ENCODE peak calls at places on chromosomes 5 and 9, in five cellular contexts. One of them, this sample, is unnamed.

GRCh38 chr5:75671506-75671905 is 45.7 kb downstream of the POC5 start:
- DNase-seq in H1: no peak
- DNase-seq in cardiac muscle cell: no peak
- DNase-seq in psoas muscle: no peak
- DNase-seq in tibial artery: no peak
- DNase-seq in this sample: no peak

GRCh38 chr9:2039294-2040180 is 24.4 kb downstream of the SMARCA2 start:
- DNase-seq in H1: no peak
- DNase-seq in psoas muscle: peak
- DNase-seq in tibial artery: no peak
- DNase-seq in cardiac muscle cell: no peak
- DNase-seq in this sample: peak

GRCh38 chr5:58183078-58183885 is 276.6 kb downstream of the PLK2 start:
- DNase-seq in H1: no peak
- DNase-seq in cardiac muscle cell: no peak
- DNase-seq in psoas muscle: no peak
- DNase-seq in tibial artery: no peak
- DNase-seq in this sample: no peak

GRCh38 chr5:51389326-51389581 is 6.0 kb downstream of the ISL1 start:
- DNase-seq in cardiac muscle cell: no peak
- DNase-seq in H1: no peak
- DNase-seq in tibial artery: no peak
- DNase-seq in psoas muscle: no peak
- DNase-seq in this sample: no peak

GRCh38 chr9:135608999-135609317 is 30.4 kb downstream of the GLT6D1 start:
- DNase-seq in cardiac muscle cell: no peak
- DNase-seq in H1: no peak
- DNase-seq in psoas muscle: no peak
- DNase-seq in tibial artery: no peak
- DNase-seq in this sample: no peak

GRCh38 chr5:40171971-40172370 is 507.7 kb upstream of the PTGER4 start:
- DNase-seq in H1: no peak
- DNase-seq in cardiac muscle cell: no peak
- DNase-seq in psoas muscle: no peak
- DNase-seq in tibial artery: no peak
- DNase-seq in this sample: peak

GRCh38 chr5:139565411-139566305 is 4.5 kb downstream of the UBE2D2 start:
- DNase-seq in tibial artery: no peak
- DNase-seq in psoas muscle: no peak
- DNase-seq in H1: no peak
- DNase-seq in cardiac muscle cell: peak
- DNase-seq in this sample: no peak

GRCh38 chr5:44983006-44983405 is 174.3 kb downstream of the MRPS30 start:
- DNase-seq in cardiac muscle cell: no peak
- DNase-seq in tibial artery: no peak
- DNase-seq in H1: no peak
- DNase-seq in psoas muscle: no peak
- DNase-seq in this sample: no peak

GRCh38 chr5:112250551-112250950 is 168.5 kb downstream of the EPB41L4A start:
- DNase-seq in psoas muscle: no peak
- DNase-seq in tibial artery: no peak
- DNase-seq in cardiac muscle cell: no peak
- DNase-seq in H1: no peak
- DNase-seq in this sample: no peak

GRCh38 chr9:133825555-133826198 is 87.5 kb upstream of the SARDH start:
- DNase-seq in H1: no peak
- DNase-seq in cardiac muscle cell: no peak
- DNase-seq in tibial artery: no peak
- DNase-seq in psoas muscle: no peak
- DNase-seq in this sample: no peak

GRCh38 chr5:41457094-41457493 is 53.3 kb downstream of the PLCXD3 start:
- DNase-seq in psoas muscle: no peak
- DNase-seq in H1: no peak
- DNase-seq in cardiac muscle cell: peak
- DNase-seq in tibial artery: no peak
- DNase-seq in this sample: no peak

GRCh38 chr9:37377688-37378612 is 44.5 kb upstream of the GRHPR start:
- DNase-seq in tibial artery: no peak
- DNase-seq in psoas muscle: no peak
- DNase-seq in cardiac muscle cell: no peak
- DNase-seq in H1: no peak
- DNase-seq in this sample: no peak

GRCh38 chr9:81529556-81530193 is 159.7 kb downstream of the TLE1 start:
- DNase-seq in psoas muscle: peak
- DNase-seq in tibial artery: no peak
- DNase-seq in H1: no peak
- DNase-seq in cardiac muscle cell: no peak
- DNase-seq in this sample: peak

GRCh38 chr5:8993031-8993430 is 552.8 kb downstream of the SEMA5A start:
- DNase-seq in cardiac muscle cell: peak
- DNase-seq in psoas muscle: no peak
- DNase-seq in tibial artery: no peak
- DNase-seq in H1: no peak
- DNase-seq in this sample: no peak

GRCh38 chr9:108439967-108440366 is 415.8 kb downstream of the ACTL7B start:
- DNase-seq in tibial artery: no peak
- DNase-seq in H1: no peak
- DNase-seq in psoas muscle: no peak
- DNase-seq in cardiac muscle cell: no peak
- DNase-seq in this sample: no peak

GRCh38 chr9:123373447-123373923 is 17.5 kb downstream of the CRB2 start:
- DNase-seq in cardiac muscle cell: no peak
- DNase-seq in tibial artery: no peak
- DNase-seq in H1: no peak
- DNase-seq in psoas muscle: no peak
- DNase-seq in this sample: no peak

GRCh38 chr9:114006931-114007691 is 71.0 kb downstream of the AMBP start:
- DNase-seq in H1: no peak
- DNase-seq in psoas muscle: no peak
- DNase-seq in tibial artery: peak
- DNase-seq in cardiac muscle cell: no peak
- DNase-seq in this sample: no peak

DNA sequence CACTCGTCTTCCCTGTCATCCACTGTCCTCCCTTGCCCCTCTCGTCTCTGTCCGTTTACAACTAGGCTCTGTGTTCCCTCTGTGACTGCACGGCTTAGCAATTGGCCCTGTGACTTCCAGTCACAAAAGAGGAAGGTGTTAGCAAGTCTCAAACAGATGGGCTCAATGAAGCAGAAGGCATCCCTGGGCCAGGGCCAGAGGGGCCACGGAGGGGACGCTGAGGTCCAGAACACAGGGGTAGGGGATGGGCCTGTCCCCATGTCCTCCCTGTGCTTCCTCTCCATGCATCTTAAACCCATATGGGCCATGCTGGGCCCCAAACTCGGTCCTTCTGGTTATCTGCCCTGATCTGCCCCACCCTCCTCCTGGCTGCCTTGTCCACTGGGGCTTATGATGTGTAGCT is at the start of gene CD72:
- DNase-seq in H1: no peak
- DNase-seq in tibial artery: no peak
- DNase-seq in psoas muscle: no peak
- DNase-seq in cardiac muscle cell: no peak
- DNase-seq in this sample: no peak
- H3K4me3 ChIP-seq in H1: peak
- H3K4me3 ChIP-seq in tibial artery: peak
- H3K4me3 ChIP-seq in psoas muscle: peak
- H3K4me3 ChIP-seq in cardiac muscle cell: peak
- H3K4me3 ChIP-seq in this sample: peak

GRCh38 chr9:121700831-121701419 is 49.5 kb downstream of the DAB2IP start:
- DNase-seq in cardiac muscle cell: no peak
- DNase-seq in tibial artery: no peak
- DNase-seq in H1: no peak
- DNase-seq in psoas muscle: peak
- DNase-seq in this sample: no peak
- H3K4me3 ChIP-seq in cardiac muscle cell: no peak
- H3K4me3 ChIP-seq in tibial artery: peak
- H3K4me3 ChIP-seq in H1: no peak
- H3K4me3 ChIP-seq in psoas muscle: peak
- H3K4me3 ChIP-seq in this sample: no peak

GRCh38 chr5:53359906-53360305 is 120.5 kb upstream of the FST start:
- DNase-seq in psoas muscle: no peak
- DNase-seq in tibial artery: no peak
- DNase-seq in cardiac muscle cell: no peak
- DNase-seq in H1: no peak
- DNase-seq in this sample: no peak
- H3K4me3 ChIP-seq in psoas muscle: no peak
- H3K4me3 ChIP-seq in tibial artery: no peak
- H3K4me3 ChIP-seq in cardiac muscle cell: no peak
- H3K4me3 ChIP-seq in H1: no peak
- H3K4me3 ChIP-seq in this sample: no peak

DNA sequence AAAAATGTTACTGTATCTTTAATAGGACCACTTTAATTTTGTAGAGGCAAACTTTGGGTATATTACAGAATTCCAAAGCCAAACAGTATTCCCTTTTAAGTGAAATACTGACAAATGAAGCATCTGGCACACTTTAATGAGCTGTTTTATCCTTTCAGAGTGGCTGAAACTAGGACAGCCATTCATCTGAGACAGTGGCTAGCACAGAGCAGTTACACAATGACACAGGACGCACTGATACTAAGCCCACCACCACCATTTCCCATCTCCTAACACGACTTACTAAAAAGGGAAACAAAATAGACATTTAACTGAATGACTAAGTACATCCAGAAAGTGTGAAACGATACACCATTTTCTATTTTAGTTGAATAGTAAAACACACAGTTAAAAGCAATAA is 120.4 kb upstream of the RETREG1 start:
- DNase-seq in tibial artery: no peak
- DNase-seq in cardiac muscle cell: no peak
- DNase-seq in psoas muscle: no peak
- DNase-seq in H1: no peak
- DNase-seq in this sample: no peak
- H3K4me3 ChIP-seq in tibial artery: no peak
- H3K4me3 ChIP-seq in cardiac muscle cell: no peak
- H3K4me3 ChIP-seq in psoas muscle: no peak
- H3K4me3 ChIP-seq in H1: peak
- H3K4me3 ChIP-seq in this sample: no peak